ENCODE peak calls at places on chromosome 1, in six cellular contexts. I is activated CD8-positive, alpha-beta memory T cell treated with anti-CD3 and anti-CD28 coated beads for 48 hours; T is fibroblast of the aortic adventitia; F is iPS-NIHi11; Q is stimulated activated CD8-positive, alpha-beta memory T cell treated with anti-CD3 and anti-CD28 coated beads, Interleukin-2, amount 100 ng/mL, for 48 hours; A is NCI-H524 treated with DMSO at 0.1 percent for 48 hours. Z is an unnamed sample.

GRCh38 chr1:26771643-26772321 is 16.0 kb upstream of the PIGV start:
- DNase-seq in I (no peak), T (peak; percentile 98), F (peak; percentile 37), Q (no peak), A (no peak), Z (peak; percentile 95)

GRCh38 chr1:22889213-22889827 is 83.3 kb downstream of the LACTBL1 start:
- DNase-seq in I (no peak), T (peak; percentile 67), F (peak; percentile 59), Q (no peak), A (peak; percentile 22), Z (peak; percentile 64)

GRCh38 chr1:15205586-15206346 is 41.3 kb upstream of the FHAD1 start:
- DNase-seq in I (no peak), T (no peak), F (no peak), Q (no peak), A (no peak), Z (no peak)

GRCh38 chr1:87953732-87954344 is 625.2 kb downstream of the LMO4 start:
- DNase-seq in I (peak; percentile 4), T (peak; percentile 85), F (peak; percentile 60), Q (peak; percentile 4), A (no peak), Z (peak; percentile 86)

GRCh38 chr1:205179842-205180241 is 31.7 kb downstream of the DSTYK start:
- DNase-seq in I (no peak), T (no peak), F (no peak), Q (no peak), A (no peak), Z (peak; percentile 27)

GRCh38 chr1:161054805-161055204 is 9.0 kb upstream of the USF1 start:
- DNase-seq in I (no peak), T (no peak), F (no peak), Q (no peak), A (no peak), Z (no peak)

GRCh38 chr1:9127395-9128160 is 1.3 kb downstream of the GPR157 start:
- DNase-seq in I (no peak), T (no peak), F (no peak), Q (no peak), A (no peak), Z (no peak)

GRCh38 chr1:47230692-47231313 is 1.2 kb downstream of the TAL1 start:
- DNase-seq in I (no peak), T (no peak), F (peak; percentile 51), Q (no peak), A (no peak), Z (no peak)

GRCh38 chr1:244012232-244012631 is 38.9 kb upstream of the ZBTB18 start:
- DNase-seq in I (no peak), T (peak; percentile 74), F (peak; percentile 43), Q (no peak), A (no peak), Z (peak; percentile 80)

GRCh38 chr1:76257823-76258222 is 183.3 kb downstream of the ST6GALNAC3 start:
- DNase-seq in I (no peak), T (no peak), F (no peak), Q (no peak), A (no peak), Z (no peak)

GRCh38 chr1:230087034-230087721 is 20.1 kb downstream of the GALNT2 start:
- DNase-seq in I (no peak), T (no peak), F (no peak), Q (no peak), A (peak; percentile 95), Z (no peak)